ENCODE peak calls at places on chromosomes 11 and 22, in eight cellular contexts. D is esophagus muscularis mucosa; O is KBM-7; P is NCI-H748 treated with DMSO at 0.1 percent for 48 hours; Q is EH; M is ELR; T is activated naive CD8-positive, alpha-beta T cell treated with anti-CD3 and anti-CD28 coated beads, Interleukin-2, amount 50 U/mL, for 24 hours; E is K562. F is an unnamed sample.

GRCh38 chr11:73372371-73372993 is 3.7 kb upstream of the RELT start:
- DNase-seq in D (no peak), O (peak), P (no peak), Q (peak), M (peak), T (no peak), E (no peak), F (no peak)

GRCh38 chr22:31879585-31879984 is 64.8 kb upstream of the YWHAH start:
- DNase-seq in D (no peak), O (no peak), P (no peak), Q (no peak), M (no peak), T (no peak), E (no peak), F (no peak)

GRCh38 chr11:118913411-118914125 is 12.2 kb downstream of the BCL9L start:
- DNase-seq in D (no peak), O (no peak), P (no peak), Q (no peak), M (no peak), T (peak), E (no peak), F (no peak)

GRCh38 chr22:41531422-41531727 is 12.9 kb downstream of the POLR3H start:
- DNase-seq in D (no peak), O (no peak), P (no peak), Q (no peak), M (no peak), T (no peak), E (no peak), F (no peak)

GRCh38 chr22:42389137-42389536 is 43.1 kb downstream of the NFAM1 start:
- DNase-seq in D (no peak), O (no peak), P (peak), Q (no peak), M (no peak), T (no peak), E (no peak), F (no peak)

GRCh38 chr11:70540196-70540595 is 141.9 kb downstream of the CTTN start:
- DNase-seq in D (no peak), O (no peak), P (no peak), Q (no peak), M (no peak), T (no peak), E (no peak), F (no peak)

GRCh38 chr22:34129691-34130486 is 209.6 kb upstream of the LARGE1 start:
- DNase-seq in D (no peak), O (no peak), P (no peak), Q (no peak), M (no peak), T (no peak), E (no peak), F (no peak)

GRCh38 chr11:131302831-131303230 is 67.6 kb upstream of the NTM start:
- DNase-seq in D (no peak), O (no peak), P (peak), Q (no peak), M (no peak), T (no peak), E (no peak), F (no peak)

GRCh38 chr11:125348704-125349635 is 147.1 kb downstream of the FEZ1 start:
- DNase-seq in D (no peak), O (peak), P (no peak), Q (peak), M (peak), T (peak), E (peak), F (no peak)

F was measured in vagina.